ENCODE peak calls at places on chromosomes 16 and 17, in six cellular contexts. One of them, this sample, is unnamed.

GRCh38 chr16:9013508-9013864 is 49.8 kb upstream of the USP7 start:
- DNase-seq in left ventricle myocardium inferior: no peak
- DNase-seq in neuronal stem cell: no peak
- DNase-seq in CD4-positive, CD25-positive, alpha-beta regulatory T cell: no peak
- DNase-seq in CD8-positive, alpha-beta T cell: no peak
- DNase-seq in GM23338: no peak
- DNase-seq in this sample: no peak

GRCh38 chr17:61406871-61407210 is 7.2 kb downstream of the TBX2 start:
- DNase-seq in left ventricle myocardium inferior: no peak
- DNase-seq in GM23338: no peak
- DNase-seq in CD8-positive, alpha-beta T cell: no peak
- DNase-seq in neuronal stem cell: no peak
- DNase-seq in CD4-positive, CD25-positive, alpha-beta regulatory T cell: no peak
- DNase-seq in this sample: no peak

GRCh38 chr17:79651266-79651665 is 40.4 kb upstream of the RBFOX3 start:
- DNase-seq in neuronal stem cell: no peak
- DNase-seq in CD4-positive, CD25-positive, alpha-beta regulatory T cell: no peak
- DNase-seq in left ventricle myocardium inferior: no peak
- DNase-seq in CD8-positive, alpha-beta T cell: no peak
- DNase-seq in GM23338: no peak
- DNase-seq in this sample: no peak

GRCh38 chr17:63694229-63694973 is 5.5 kb downstream of the LIMD2 start:
- DNase-seq in CD4-positive, CD25-positive, alpha-beta regulatory T cell: peak; percentile 52
- DNase-seq in left ventricle myocardium inferior: no peak
- DNase-seq in neuronal stem cell: no peak
- DNase-seq in CD8-positive, alpha-beta T cell: peak; percentile 20
- DNase-seq in GM23338: peak; percentile 64
- DNase-seq in this sample: no peak

GRCh38 chr16:30767767-30768465 is 5.8 kb downstream of the RNF40 start:
- DNase-seq in left ventricle myocardium inferior: no peak
- DNase-seq in neuronal stem cell: no peak
- DNase-seq in CD8-positive, alpha-beta T cell: no peak
- DNase-seq in CD4-positive, CD25-positive, alpha-beta regulatory T cell: no peak
- DNase-seq in GM23338: no peak
- DNase-seq in this sample: peak; percentile 49

GRCh38 chr17:67982034-67982640 is 14.1 kb downstream of the C17orf58 start:
- DNase-seq in GM23338: no peak
- DNase-seq in neuronal stem cell: no peak
- DNase-seq in CD8-positive, alpha-beta T cell: no peak
- DNase-seq in CD4-positive, CD25-positive, alpha-beta regulatory T cell: no peak
- DNase-seq in left ventricle myocardium inferior: no peak
- DNase-seq in this sample: no peak

GRCh38 chr16:81632392-81633146 is 146.5 kb upstream of the PLCG2 start:
- DNase-seq in CD4-positive, CD25-positive, alpha-beta regulatory T cell: peak; percentile 82
- DNase-seq in neuronal stem cell: no peak
- DNase-seq in left ventricle myocardium inferior: no peak
- DNase-seq in CD8-positive, alpha-beta T cell: peak; percentile 78
- DNase-seq in GM23338: no peak
- DNase-seq in this sample: no peak

GRCh38 chr17:75412455-75413317 is 7.2 kb upstream of the GRB2 start:
- DNase-seq in CD4-positive, CD25-positive, alpha-beta regulatory T cell: peak; percentile 85
- DNase-seq in CD8-positive, alpha-beta T cell: peak; percentile 74
- DNase-seq in neuronal stem cell: peak; percentile 86
- DNase-seq in GM23338: peak; percentile 93
- DNase-seq in left ventricle myocardium inferior: no peak
- DNase-seq in this sample: no peak

GRCh38 chr17:50556803-50557202 is 3.7 kb upstream of the CACNA1G start:
- DNase-seq in left ventricle myocardium inferior: peak; percentile 64
- DNase-seq in CD8-positive, alpha-beta T cell: no peak
- DNase-seq in GM23338: no peak
- DNase-seq in CD4-positive, CD25-positive, alpha-beta regulatory T cell: no peak
- DNase-seq in neuronal stem cell: no peak
- DNase-seq in this sample: peak; percentile 39

GRCh38 chr17:13385481-13385907 is 216.2 kb downstream of the HS3ST3A1 start:
- DNase-seq in CD4-positive, CD25-positive, alpha-beta regulatory T cell: no peak
- DNase-seq in GM23338: no peak
- DNase-seq in CD8-positive, alpha-beta T cell: no peak
- DNase-seq in left ventricle myocardium inferior: no peak
- DNase-seq in neuronal stem cell: no peak
- DNase-seq in this sample: no peak

DNA sequence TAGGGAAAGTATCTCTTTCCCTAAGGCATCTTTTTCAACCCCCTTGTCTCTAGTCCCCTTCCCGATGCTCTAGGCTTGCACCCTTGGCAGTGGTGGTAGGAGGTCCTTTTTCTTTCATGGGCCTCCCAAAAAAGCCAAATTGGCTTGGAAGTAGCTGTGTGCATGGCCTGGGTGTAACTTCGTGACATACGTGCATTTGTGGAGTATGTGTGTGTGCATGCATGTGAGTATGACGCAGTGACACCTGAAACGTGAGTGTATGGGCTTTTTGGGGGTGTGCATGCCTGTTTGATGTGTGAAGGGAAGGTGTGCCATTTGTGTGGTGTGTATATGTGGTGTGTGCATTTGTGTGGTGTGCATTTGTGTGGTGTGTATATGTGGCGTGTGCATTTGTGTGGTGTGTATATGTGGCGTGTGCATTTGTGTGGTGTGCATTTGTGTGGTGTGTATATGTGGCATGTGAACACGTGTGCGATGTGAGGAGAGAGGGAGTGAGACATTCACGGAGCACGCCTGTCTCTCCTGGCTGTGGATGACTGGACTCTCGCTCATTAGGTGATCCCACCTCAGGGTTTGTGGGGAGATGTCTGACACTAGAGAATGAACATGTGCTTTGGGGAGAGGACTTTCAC is 15.7 kb downstream of the IGFBP4 start:
- DNase-seq in neuronal stem cell: no peak
- DNase-seq in CD8-positive, alpha-beta T cell: no peak
- DNase-seq in CD4-positive, CD25-positive, alpha-beta regulatory T cell: no peak
- DNase-seq in GM23338: no peak
- DNase-seq in left ventricle myocardium inferior: no peak
- DNase-seq in this sample: no peak
- H3K4me1 ChIP-seq in neuronal stem cell: peaks cover 14% of the 10 kb centered on the region
- H3K4me1 ChIP-seq in CD8-positive, alpha-beta T cell: no peaks in the 10 kb centered on the region
- H3K4me1 ChIP-seq in CD4-positive, CD25-positive, alpha-beta regulatory T cell: no peaks in the 10 kb centered on the region
- H3K4me1 ChIP-seq in GM23338: peaks cover 33% of the 10 kb centered on the region
- H3K4me1 ChIP-seq in left ventricle myocardium inferior: peaks cover 91% of the 10 kb centered on the region
- H3K4me1 ChIP-seq in this sample: peaks cover 16% of the 10 kb centered on the region

DNA sequence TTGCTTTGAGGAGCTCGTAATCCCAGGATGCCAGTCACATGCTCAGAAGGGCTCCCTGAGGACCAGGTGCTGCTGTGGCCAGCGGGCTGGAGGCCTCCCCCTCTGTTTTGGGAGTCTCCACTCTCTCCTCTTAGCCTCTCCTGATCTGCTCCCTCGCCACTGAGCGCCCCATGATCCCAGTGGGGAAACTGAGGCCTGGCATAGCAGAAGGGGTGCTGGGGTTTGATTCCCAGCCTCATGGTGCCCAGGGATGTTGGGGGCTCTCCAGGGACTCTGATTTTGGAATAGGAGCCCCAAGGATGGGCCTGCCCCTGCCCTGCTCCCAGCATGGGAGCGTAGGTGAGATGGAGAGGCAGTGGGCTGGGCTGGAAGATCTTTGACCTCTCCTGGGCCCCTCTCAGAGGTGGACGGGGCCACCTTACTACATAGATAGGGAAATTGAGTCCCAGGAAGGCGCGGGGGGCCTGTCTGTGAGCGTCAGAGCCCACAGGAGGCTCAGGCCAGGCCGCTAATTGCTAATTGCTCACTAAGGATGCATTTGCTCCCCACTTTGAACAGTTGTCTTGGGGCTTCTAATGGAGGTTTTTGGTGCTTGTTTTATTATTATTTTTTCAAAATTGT is 525 bp upstream of the ADCY7 start:
- DNase-seq in CD4-positive, CD25-positive, alpha-beta regulatory T cell: no peak
- DNase-seq in CD8-positive, alpha-beta T cell: no peak
- DNase-seq in neuronal stem cell: no peak
- DNase-seq in GM23338: no peak
- DNase-seq in left ventricle myocardium inferior: no peak
- DNase-seq in this sample: peak; percentile 33
- H3K4me3 ChIP-seq in CD4-positive, CD25-positive, alpha-beta regulatory T cell: peak overlapping the region; percentile 61
- H3K4me3 ChIP-seq in CD8-positive, alpha-beta T cell: peak overlapping the region; percentile 91
- H3K4me3 ChIP-seq in neuronal stem cell: no peak overlapping the region
- H3K4me3 ChIP-seq in GM23338: no peak overlapping the region
- H3K4me3 ChIP-seq in left ventricle myocardium inferior: peak overlapping the region; percentile 59
- H3K4me3 ChIP-seq in this sample: no peak overlapping the region

DNA sequence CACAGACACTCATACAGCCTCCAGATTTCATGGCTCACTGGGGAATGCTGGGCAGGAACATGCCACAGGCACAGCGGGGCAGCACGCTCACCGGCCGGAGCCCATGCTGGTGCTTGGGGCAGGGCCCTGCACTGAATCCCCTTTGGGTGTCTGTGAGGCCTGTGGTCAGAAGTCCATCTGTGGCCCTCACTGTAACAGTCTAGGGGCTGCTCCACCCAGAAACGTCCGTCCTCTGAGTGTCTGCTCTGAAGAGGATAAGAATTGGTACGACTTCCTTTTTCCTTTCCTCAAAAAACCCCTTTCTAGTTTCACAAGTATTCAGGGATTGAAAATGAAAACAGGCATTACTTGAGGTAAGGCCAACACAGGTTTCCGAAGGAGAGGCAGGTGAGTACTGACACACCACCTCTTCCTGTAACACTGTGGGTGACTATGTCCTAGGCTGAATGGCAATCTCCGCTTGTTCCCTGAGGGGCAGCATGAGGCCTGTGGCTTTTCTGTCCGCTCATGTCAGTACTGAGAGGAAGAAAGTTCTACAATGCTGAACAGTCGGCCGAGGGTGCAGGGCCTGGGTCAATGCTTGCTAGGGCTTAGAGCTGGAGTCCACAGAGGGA is 42.5 kb downstream of the TMEM11 start:
- DNase-seq in CD4-positive, CD25-positive, alpha-beta regulatory T cell: no peak
- DNase-seq in GM23338: no peak
- DNase-seq in neuronal stem cell: no peak
- DNase-seq in left ventricle myocardium inferior: no peak
- DNase-seq in CD8-positive, alpha-beta T cell: no peak
- DNase-seq in this sample: no peak
- H3K27ac ChIP-seq in CD4-positive, CD25-positive, alpha-beta regulatory T cell: no peak overlapping the region
- H3K27ac ChIP-seq in GM23338: no peak overlapping the region
- H3K27ac ChIP-seq in neuronal stem cell: no peak overlapping the region
- H3K27ac ChIP-seq in left ventricle myocardium inferior: peak overlapping the region; percentile 49
- H3K27ac ChIP-seq in CD8-positive, alpha-beta T cell: no peak overlapping the region
- H3K27ac ChIP-seq in this sample: no peak overlapping the region

GRCh38 chr16:23397464-23397863 is 55.5 kb downstream of the COG7 start:
- DNase-seq in neuronal stem cell: no peak
- DNase-seq in CD4-positive, CD25-positive, alpha-beta regulatory T cell: no peak
- DNase-seq in GM23338: no peak
- DNase-seq in left ventricle myocardium inferior: no peak
- DNase-seq in CD8-positive, alpha-beta T cell: no peak
- DNase-seq in this sample: no peak

GRCh38 chr16:23402100-23402499 is 50.9 kb downstream of the COG7 start:
- DNase-seq in neuronal stem cell: no peak
- DNase-seq in left ventricle myocardium inferior: no peak
- DNase-seq in GM23338: no peak
- DNase-seq in CD4-positive, CD25-positive, alpha-beta regulatory T cell: no peak
- DNase-seq in CD8-positive, alpha-beta T cell: no peak
- DNase-seq in this sample: no peak

GRCh38 chr16:23400387-23400930 is 52.5 kb downstream of the COG7 start:
- DNase-seq in GM23338: no peak
- DNase-seq in CD8-positive, alpha-beta T cell: no peak
- DNase-seq in CD4-positive, CD25-positive, alpha-beta regulatory T cell: no peak
- DNase-seq in neuronal stem cell: no peak
- DNase-seq in left ventricle myocardium inferior: no peak
- DNase-seq in this sample: no peak

GRCh38 chr16:23401142-23401541 is 51.8 kb downstream of the COG7 start:
- DNase-seq in GM23338: no peak
- DNase-seq in left ventricle myocardium inferior: no peak
- DNase-seq in CD8-positive, alpha-beta T cell: no peak
- DNase-seq in CD4-positive, CD25-positive, alpha-beta regulatory T cell: no peak
- DNase-seq in neuronal stem cell: no peak
- DNase-seq in this sample: no peak

GRCh38 chr16:23398987-23399805 is 53.8 kb downstream of the COG7 start:
- DNase-seq in CD8-positive, alpha-beta T cell: no peak
- DNase-seq in neuronal stem cell: peak; percentile 59
- DNase-seq in CD4-positive, CD25-positive, alpha-beta regulatory T cell: no peak
- DNase-seq in GM23338: peak; percentile 93
- DNase-seq in left ventricle myocardium inferior: peak; percentile 34
- DNase-seq in this sample: peak; percentile 64
- H3K4me1 ChIP-seq in CD8-positive, alpha-beta T cell: no peaks in the 10 kb centered on the region
- H3K4me1 ChIP-seq in neuronal stem cell: peaks cover 16% of the 10 kb centered on the region
- H3K4me1 ChIP-seq in CD4-positive, CD25-positive, alpha-beta regulatory T cell: no peaks in the 10 kb centered on the region
- H3K4me1 ChIP-seq in GM23338: peaks cover 33% of the 10 kb centered on the region
- H3K4me1 ChIP-seq in left ventricle myocardium inferior: peaks cover 19% of the 10 kb centered on the region
- H3K4me1 ChIP-seq in this sample: no peaks in the 10 kb centered on the region

GRCh38 chr17:7327056-7327455 is 2.1 kb downstream of the NEURL4 start:
- DNase-seq in GM23338: no peak
- DNase-seq in left ventricle myocardium inferior: no peak
- DNase-seq in neuronal stem cell: no peak
- DNase-seq in CD4-positive, CD25-positive, alpha-beta regulatory T cell: no peak
- DNase-seq in CD8-positive, alpha-beta T cell: no peak
- DNase-seq in this sample: peak; percentile 14

GRCh38 chr17:7327501-7327900 is 1.6 kb downstream of the NEURL4 start:
- DNase-seq in left ventricle myocardium inferior: no peak
- DNase-seq in neuronal stem cell: no peak
- DNase-seq in CD4-positive, CD25-positive, alpha-beta regulatory T cell: no peak
- DNase-seq in GM23338: no peak
- DNase-seq in CD8-positive, alpha-beta T cell: no peak
- DNase-seq in this sample: no peak

GRCh38 chr17:7328840-7329359 is at the start of gene NEURL4:
- DNase-seq in left ventricle myocardium inferior: no peak
- DNase-seq in CD4-positive, CD25-positive, alpha-beta regulatory T cell: peak; percentile 37
- DNase-seq in CD8-positive, alpha-beta T cell: peak; percentile 30
- DNase-seq in neuronal stem cell: no peak
- DNase-seq in GM23338: peak; percentile 60
- DNase-seq in this sample: no peak

GRCh38 chr17:7329360-7330098 is 394 bp upstream of the NEURL4 start:
- DNase-seq in CD8-positive, alpha-beta T cell: peak; percentile 94
- DNase-seq in CD4-positive, CD25-positive, alpha-beta regulatory T cell: peak; percentile 99
- DNase-seq in neuronal stem cell: peak; percentile 99
- DNase-seq in GM23338: peak; percentile 99
- DNase-seq in left ventricle myocardium inferior: peak; percentile 99
- DNase-seq in this sample: peak; percentile 99

DNA sequence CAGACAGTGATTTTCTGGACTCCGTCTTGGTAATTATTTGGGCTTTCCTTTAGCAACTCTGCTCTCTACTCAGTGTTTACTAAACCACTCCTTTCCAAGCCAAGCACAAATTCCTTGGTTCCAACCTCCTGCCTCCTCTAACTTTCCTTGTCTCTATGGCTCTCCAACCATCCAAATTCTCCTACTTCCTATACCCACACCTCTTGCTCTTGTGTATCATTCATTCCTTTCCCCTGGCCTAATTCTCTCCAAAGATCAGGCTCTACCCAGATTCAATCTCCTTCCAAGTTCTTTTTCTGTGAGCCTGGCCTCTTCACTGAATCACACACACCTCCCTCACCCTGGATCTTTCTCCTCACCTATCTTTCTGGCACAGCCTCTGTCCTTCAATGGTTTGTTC is 1.1 kb downstream of the NEURL4 start:
- DNase-seq in neuronal stem cell: no peak
- DNase-seq in GM23338: no peak
- DNase-seq in left ventricle myocardium inferior: no peak
- DNase-seq in CD8-positive, alpha-beta T cell: no peak
- DNase-seq in CD4-positive, CD25-positive, alpha-beta regulatory T cell: no peak
- DNase-seq in this sample: no peak
- H3K4me3 ChIP-seq in neuronal stem cell: no peak overlapping the region
- H3K4me3 ChIP-seq in GM23338: peak overlapping the region; percentile 70
- H3K4me3 ChIP-seq in left ventricle myocardium inferior: peak overlapping the region; percentile 94
- H3K4me3 ChIP-seq in CD8-positive, alpha-beta T cell: no peak overlapping the region
- H3K4me3 ChIP-seq in CD4-positive, CD25-positive, alpha-beta regulatory T cell: no peak overlapping the region
- H3K4me3 ChIP-seq in this sample: no peak overlapping the region

GRCh38 chr17:27496005-27496404 is 39.8 kb downstream of the KSR1 start:
- DNase-seq in CD8-positive, alpha-beta T cell: no peak
- DNase-seq in CD4-positive, CD25-positive, alpha-beta regulatory T cell: no peak
- DNase-seq in GM23338: no peak
- DNase-seq in neuronal stem cell: no peak
- DNase-seq in left ventricle myocardium inferior: no peak
- DNase-seq in this sample: no peak
- H3K27ac ChIP-seq in CD8-positive, alpha-beta T cell: no peak overlapping the region
- H3K27ac ChIP-seq in CD4-positive, CD25-positive, alpha-beta regulatory T cell: no peak overlapping the region
- H3K27ac ChIP-seq in GM23338: no peak overlapping the region
- H3K27ac ChIP-seq in neuronal stem cell: no peak overlapping the region
- H3K27ac ChIP-seq in left ventricle myocardium inferior: no peak overlapping the region
- H3K27ac ChIP-seq in this sample: no peak overlapping the region

This sample was measured in right cardiac atrium.